ENCODE peak calls at places on chromosomes 16 and 17, in seven cellular contexts. D is body of pancreas, O is heart left ventricle, W is IMR-90, E is A549, A is heart right ventricle, J is stomach. H is an unnamed sample.

GRCh38 chr17:8420041-8420934 is 15.4 kb upstream of the NDEL1 start:
- DNase-seq in D (peak; percentile 95), O (peak; percentile 65), W (peak; percentile 52), E (no peak), A (peak; percentile 82), J (peak; percentile 94), H (no peak)

GRCh38 chr16:30977502-30977901 is 7.5 kb upstream of the HSD3B7 start:
- DNase-seq in D (no peak), O (no peak), W (no peak), E (no peak), A (no peak), J (no peak), H (no peak)

GRCh38 chr16:67128887-67129286 is 19.1 kb downstream of the PHAF1 start:
- DNase-seq in D (no peak), O (no peak), W (no peak), E (no peak), A (no peak), J (no peak), H (no peak)

GRCh38 chr17:67353929-67354557 is 12.3 kb downstream of the PSMD12 start:
- DNase-seq in D (no peak), O (no peak), W (no peak), E (no peak), A (no peak), J (no peak), H (no peak)

GRCh38 chr17:44967026-44967906 is 837 bp downstream of the C1QL1 start:
- DNase-seq in D (no peak), O (no peak), W (no peak), E (no peak), A (no peak), J (no peak), H (no peak)

GRCh38 chr16:67993207-67994036 is 5.9 kb downstream of the DPEP2 start:
- DNase-seq in D (peak; percentile 81), O (peak; percentile 89), W (peak; percentile 47), E (peak; percentile 80), A (peak; percentile 84), J (peak; percentile 82), H (peak; percentile 61)

GRCh38 chr16:28204622-28205021 is 7.1 kb downstream of the XPO6 start:
- DNase-seq in D (no peak), O (no peak), W (no peak), E (no peak), A (no peak), J (no peak), H (no peak)

GRCh38 chr16:4957720-4958509 is at the start of gene SEC14L5:
- DNase-seq in D (peak; percentile 100), O (peak; percentile 98), W (peak; percentile 97), E (peak; percentile 98), A (peak; percentile 97), J (peak; percentile 99), H (peak; percentile 81)

GRCh38 chr16:17273142-17273561 is 197.6 kb downstream of the XYLT1 start:
- DNase-seq in D (no peak), O (no peak), W (peak; percentile 94), E (peak; percentile 34), A (no peak), J (no peak), H (no peak)

GRCh38 chr16:50275428-50276127 is 9.2 kb downstream of the ADCY7 start:
- DNase-seq in D (no peak), O (peak; percentile 7), W (no peak), E (no peak), A (no peak), J (no peak), H (no peak)

GRCh38 chr16:2170080-2170479 is 14.5 kb downstream of the TRAF7 start:
- DNase-seq in D (no peak), O (no peak), W (no peak), E (no peak), A (no peak), J (no peak), H (no peak)

GRCh38 chr16:29694384-29695195 is 15.6 kb downstream of the QPRT start:
- DNase-seq in D (no peak), O (no peak), W (no peak), E (no peak), A (no peak), J (no peak), H (no peak)

GRCh38 chr17:7355053-7355452 is at the start of gene TMEM95:
- DNase-seq in D (no peak), O (peak; percentile 79), W (no peak), E (no peak), A (peak; percentile 65), J (no peak), H (no peak)

GRCh38 chr17:60107526-60108257 is 29.0 kb upstream of the HEATR6 start:
- DNase-seq in D (no peak), O (no peak), W (no peak), E (no peak), A (no peak), J (no peak), H (no peak)

GRCh38 chr17:8588877-8589276 is 41.6 kb downstream of the MYH10 start:
- DNase-seq in D (no peak), O (no peak), W (no peak), E (no peak), A (no peak), J (no peak), H (no peak)

GRCh38 chr16:61713787-61714186 is 322.5 kb downstream of the CDH8 start:
- DNase-seq in D (no peak), O (no peak), W (no peak), E (no peak), A (no peak), J (no peak), H (no peak)

GRCh38 chr17:83180996-83181481 is 101.6 kb downstream of the METRNL start:
- DNase-seq in D (no peak), O (no peak), W (no peak), E (peak; percentile 43), A (no peak), J (no peak), H (no peak)

GRCh38 chr16:5541356-5541755 is 443.8 kb upstream of the EEF2KMT start:
- DNase-seq in D (no peak), O (no peak), W (no peak), E (no peak), A (no peak), J (no peak), H (no peak)

GRCh38 chr16:85553436-85554113 is 59.5 kb upstream of the GSE1 start:
- DNase-seq in D (peak; percentile 84), O (peak; percentile 75), W (peak; percentile 34), E (peak; percentile 62), A (peak; percentile 67), J (peak; percentile 79), H (no peak)

GRCh38 chr16:85370881-85371651 is 242.1 kb upstream of the GSE1 start:
- DNase-seq in D (no peak), O (no peak), W (no peak), E (no peak), A (no peak), J (peak; percentile 88), H (no peak)

GRCh38 chr16:75193265-75193650 is 13.7 kb downstream of the CTRB2 start:
- DNase-seq in D (no peak), O (no peak), W (no peak), E (no peak), A (no peak), J (no peak), H (no peak)

GRCh38 chr16:86387461-86388440 is 122.6 kb upstream of the FOXF1 start:
- DNase-seq in D (no peak), O (no peak), W (peak; percentile 100), E (peak; percentile 20), A (no peak), J (no peak), H (no peak)

GRCh38 chr16:23835390-23836077 is at the start of gene PRKCB:
- DNase-seq in D (peak; percentile 51), O (peak; percentile 73), W (peak; percentile 14), E (peak; percentile 58), A (peak; percentile 48), J (peak; percentile 68), H (peak; percentile 57)

GRCh38 chr16:87586201-87586782 is 16.0 kb upstream of the JPH3 start:
- DNase-seq in D (no peak), O (no peak), W (peak; percentile 10), E (no peak), A (no peak), J (no peak), H (no peak)

DNA sequence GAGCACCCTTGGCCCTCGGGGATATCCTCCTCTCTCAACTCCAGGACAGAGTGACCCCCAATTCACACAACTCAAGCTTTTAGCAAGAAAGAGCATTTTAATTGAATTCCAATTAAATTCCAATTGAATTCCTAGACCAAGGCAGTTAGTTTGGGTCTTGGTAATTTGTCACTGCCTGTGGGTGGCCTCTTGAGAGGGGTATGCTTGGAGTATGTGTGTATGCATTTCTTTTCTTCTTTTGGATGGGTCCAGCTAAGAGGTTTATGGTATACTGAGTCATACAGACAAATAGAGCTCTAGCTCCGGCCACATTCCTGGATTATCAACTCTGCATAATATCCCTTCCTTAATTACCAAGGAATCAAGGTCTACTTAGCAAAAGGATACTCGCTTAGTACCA is 136.7 kb downstream of the PCTP start:
- DNase-seq in D (no peak), O (no peak), W (no peak), E (no peak), A (no peak), J (no peak), H (no peak)
- TF ChIP-seq CTCF in D (no peak), O (no peak), W (no peak), E (no peak), A (no peak), J (no peak), H (no peak)

DNA sequence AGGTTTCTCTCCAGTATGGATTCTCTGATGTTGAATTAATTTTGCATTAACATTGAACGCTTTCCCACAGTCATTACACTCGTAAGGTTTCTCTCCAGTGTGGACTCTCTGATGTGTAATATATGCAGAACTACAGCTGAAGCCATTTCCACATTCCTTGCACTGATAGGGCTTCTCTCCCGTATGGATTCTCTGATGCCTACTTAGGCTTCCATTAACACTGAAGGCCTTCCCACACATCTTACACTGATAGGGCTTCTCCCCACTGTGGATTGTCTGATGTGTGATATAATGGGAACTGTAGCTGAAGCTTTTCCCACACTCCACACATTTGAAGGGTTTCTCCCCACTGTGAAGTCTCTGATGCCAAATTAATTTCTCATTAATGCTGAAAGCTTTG is 7.2 kb upstream of the TLE7 start:
- DNase-seq in D (no peak), O (no peak), W (no peak), E (no peak), A (no peak), J (no peak), H (no peak)
- H3K9me3 ChIP-seq in D (peaks cover 65% of the 10 kb centered on the region), O (peaks cover 19% of the 10 kb centered on the region), W (peaks cover 78% of the 10 kb centered on the region), E (peaks cover 97% of the 10 kb centered on the region), A (peaks cover 100% of the 10 kb centered on the region), J (peaks cover 59% of the 10 kb centered on the region), H (peaks cover 18% of the 10 kb centered on the region)

DNA sequence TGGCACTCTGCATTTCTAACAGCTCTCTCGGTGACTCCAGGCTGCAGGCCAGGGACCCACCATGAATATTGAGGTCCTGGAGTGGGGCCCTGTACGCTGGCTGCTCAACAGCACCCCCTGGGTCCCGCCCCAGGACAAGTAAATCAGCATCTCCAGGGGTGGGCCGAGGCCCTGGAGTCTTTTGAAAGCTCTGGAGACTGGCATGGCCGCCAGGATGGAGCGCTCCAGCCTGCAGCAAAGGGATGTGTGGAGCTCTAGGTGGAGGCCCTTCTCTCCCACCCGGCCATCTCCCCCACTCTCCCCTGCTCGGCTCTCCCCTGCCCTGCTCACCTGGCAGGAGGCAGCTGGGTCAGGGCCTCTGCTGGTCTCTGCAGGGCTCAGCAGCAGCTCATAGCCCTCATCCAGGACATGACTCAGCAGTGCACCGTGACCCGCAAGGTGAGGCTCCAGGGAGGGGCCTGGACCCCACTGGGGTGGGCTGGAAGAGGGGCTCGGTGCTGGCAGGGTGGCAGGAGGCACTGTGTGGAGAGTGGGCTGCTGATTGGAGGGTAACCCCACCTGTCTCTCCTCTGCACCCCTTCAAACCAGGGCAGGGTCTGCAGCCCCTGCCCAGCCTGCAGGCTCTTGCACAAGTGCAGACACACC is 16.6 kb downstream of the SGSH start:
- DNase-seq in D (no peak), O (no peak), W (no peak), E (no peak), A (no peak), J (no peak), H (no peak)
- TF ChIP-seq CTCF in D (no peak), O (no peak), W (no peak), E (no peak), A (no peak), J (no peak), H (no peak)

GRCh38 chr16:3190949-3191353 is 2.9 kb downstream of the OR1F1 start:
- DNase-seq in D (no peak), O (no peak), W (no peak), E (no peak), A (no peak), J (no peak), H (no peak)
- H3K9me3 ChIP-seq in D (no peaks in the 10 kb centered on the region), O (no peaks in the 10 kb centered on the region), W (no peaks in the 10 kb centered on the region), E (no peaks in the 10 kb centered on the region), A (no peaks in the 10 kb centered on the region), J (no peaks in the 10 kb centered on the region), H (peaks cover 7% of the 10 kb centered on the region)